ENCODE peak calls at places on chromosomes 13 and 19, in eight cellular contexts. K is stimulated activated CD4-positive, alpha-beta T cell treated with anti-CD3 and anti-CD28 coated beads, Interleukin-15, amount 100 ng/mL, for 1 hour; V is A549; G is uterus; W is stimulated activated CD8-positive, alpha-beta memory T cell treated with anti-CD3 and anti-CD28 coated beads, Interleukin-7, amount 100 ng/mL, for 1 hour; D is NCI-H2171; O is stimulated activated naive CD8-positive, alpha-beta T cell treated with anti-CD3 and anti-CD28 coated beads, Interleukin-15, amount 100 ng/mL, for 72 hours; A is nephron progenitor cell. P is an unnamed sample.
A peak's percentile ranks its signal among the peaks of the same experiment; 100 is the strongest.

GRCh38 chr19:46902402-46902766 is 41.6 kb downstream of the ARHGAP35 start:
- DNase-seq in K (no peak), V (no peak), G (no peak), W (no peak), D (no peak), O (no peak), A (no peak), P (no peak)

GRCh38 chr13:79128158-79128557 is 277.9 kb downstream of the RBM26 start:
- DNase-seq in K (no peak), V (peak; percentile 9), G (no peak), W (no peak), D (no peak), O (no peak), A (no peak), P (peak; percentile 6)

GRCh38 chr19:35030257-35031071 is at the start of gene SCN1B:
- DNase-seq in K (peak; percentile 30), V (peak; percentile 85), G (peak; percentile 70), W (peak; percentile 31), D (peak; percentile 30), O (peak; percentile 74), A (peak; percentile 82), P (peak; percentile 46)

GRCh38 chr13:46354143-46355087 is 32.6 kb downstream of the RUBCNL start:
- DNase-seq in K (no peak), V (peak; percentile 78), G (no peak), W (no peak), D (no peak), O (peak; percentile 67), A (no peak), P (peak; percentile 95)

GRCh38 chr13:112113851-112114250 is 46.9 kb downstream of the SOX1 start:
- DNase-seq in K (no peak), V (no peak), G (no peak), W (no peak), D (no peak), O (no peak), A (no peak), P (no peak)

GRCh38 chr19:35555301-35556005 is 8.0 kb downstream of the ATP4A start:
- DNase-seq in K (no peak), V (peak; percentile 86), G (no peak), W (no peak), D (no peak), O (no peak), A (peak; percentile 53), P (no peak)

GRCh38 chr13:32210081-32210480 is 105.1 kb downstream of the ZAR1L start:
- DNase-seq in K (no peak), V (no peak), G (no peak), W (no peak), D (no peak), O (no peak), A (no peak), P (no peak)

GRCh38 chr19:16678498-16678897 is 17.6 kb downstream of the TMEM38A start:
- DNase-seq in K (no peak), V (no peak), G (no peak), W (no peak), D (no peak), O (no peak), A (no peak), P (no peak)

GRCh38 chr13:32010137-32010536 is 21.4 kb upstream of the FRY start:
- DNase-seq in K (no peak), V (no peak), G (no peak), W (no peak), D (peak; percentile 8), O (no peak), A (no peak), P (peak; percentile 25)

GRCh38 chr13:113758651-113759524 is at the start of gene TMEM255B:
- DNase-seq in K (peak; percentile 50), V (peak; percentile 39), G (peak; percentile 88), W (peak; percentile 56), D (peak; percentile 69), O (peak; percentile 46), A (peak; percentile 90), P (peak; percentile 54)

GRCh38 chr13:111361046-111361872 is 40.8 kb downstream of the TEX29 start:
- DNase-seq in K (no peak), V (no peak), G (no peak), W (no peak), D (no peak), O (no peak), A (no peak), P (no peak)

GRCh38 chr13:53854321-53854720 is 825.7 kb downstream of the OLFM4 start:
- DNase-seq in K (no peak), V (no peak), G (no peak), W (no peak), D (no peak), O (no peak), A (no peak), P (no peak)

GRCh38 chr13:94553766-94554165 is 42.2 kb downstream of the TGDS start:
- DNase-seq in K (no peak), V (no peak), G (no peak), W (no peak), D (no peak), O (no peak), A (no peak), P (no peak)

GRCh38 chr19:8592231-8593009 is 15.2 kb upstream of the MYO1F start:
- DNase-seq in K (peak; percentile 94), V (peak; percentile 98), G (peak; percentile 99), W (peak; percentile 84), D (no peak), O (peak; percentile 96), A (peak; percentile 100), P (peak; percentile 99)

GRCh38 chr19:7756258-7756657 is 6.8 kb upstream of the CLEC4M start:
- DNase-seq in K (no peak), V (no peak), G (no peak), W (no peak), D (no peak), O (no peak), A (no peak), P (no peak)

GRCh38 chr13:80550856-80551532 is 210.1 kb upstream of the SPRY2 start:
- DNase-seq in K (no peak), V (no peak), G (no peak), W (no peak), D (no peak), O (no peak), A (no peak), P (no peak)

GRCh38 chr19:47375694-47376588 is 26.8 kb downstream of the DHX34 start:
- DNase-seq in K (no peak), V (no peak), G (no peak), W (no peak), D (no peak), O (no peak), A (no peak), P (no peak)

GRCh38 chr13:76828316-76828741 is 57.9 kb downstream of the KCTD12 start:
- DNase-seq in K (no peak), V (no peak), G (no peak), W (no peak), D (peak; percentile 27), O (no peak), A (no peak), P (no peak)

GRCh38 chr13:98445340-98446233 is 131.3 kb downstream of the STK24 start:
- DNase-seq in K (peak; percentile 59), V (peak; percentile 51), G (peak; percentile 82), W (peak; percentile 61), D (no peak), O (peak; percentile 79), A (peak; percentile 82), P (peak; percentile 34)

GRCh38 chr13:79270859-79271258 is 135.2 kb downstream of the RBM26 start:
- DNase-seq in K (no peak), V (no peak), G (no peak), W (no peak), D (no peak), O (no peak), A (no peak), P (no peak)

GRCh38 chr19:32343550-32344262 is 1.7 kb upstream of the ZNF507 start:
- DNase-seq in K (no peak), V (peak; percentile 46), G (no peak), W (no peak), D (no peak), O (no peak), A (peak; percentile 13), P (no peak)

GRCh38 chr13:37657134-37657533 is 58.6 kb upstream of the POSTN start:
- DNase-seq in K (no peak), V (peak; percentile 10), G (no peak), W (no peak), D (no peak), O (no peak), A (no peak), P (peak; percentile 63)

GRCh38 chr13:36369268-36370107 is 23.3 kb upstream of the SPART start:
- DNase-seq in K (no peak), V (no peak), G (no peak), W (no peak), D (no peak), O (no peak), A (no peak), P (no peak)

GRCh38 chr13:67833564-67833963 is 603.4 kb upstream of the PCDH9 start:
- DNase-seq in K (no peak), V (no peak), G (no peak), W (no peak), D (no peak), O (no peak), A (no peak), P (no peak)

P was measured in brain microvascular endothelial cell.